ENCODE peak calls at places on chromosomes 16 and 17, in seven cellular contexts. H is esophagus squamous epithelium, D is prostate gland, T is heart left ventricle, R is gastrocnemius medialis, O is tibial nerve, J is testis. U is an unnamed sample.

GRCh38 chr16:2740476-2740875 is 12.0 kb upstream of the SRRM2 start:
- DNase-seq in O (no peak), J (no peak), H (no peak), D (no peak), T (no peak), R (no peak), U (no peak)

GRCh38 chr16:89779917-89780316 is 36.5 kb downstream of the FANCA start:
- DNase-seq in J (no peak), D (no peak), H (no peak), T (no peak), O (no peak), R (no peak), U (no peak)

GRCh38 chr16:58507963-58508670 is 7.2 kb upstream of the SETD6 start:
- DNase-seq in R (peak), O (no peak), T (no peak), J (no peak), H (no peak), D (no peak), U (no peak)

GRCh38 chr17:4573682-4574081 is 10.6 kb upstream of the SMTNL2 start:
- DNase-seq in J (peak), O (no peak), D (no peak), T (peak), H (no peak), R (peak), U (no peak)

GRCh38 chr16:27460663-27461482 is 58.9 kb downstream of the IL21R start:
- DNase-seq in H (no peak), T (no peak), O (no peak), J (no peak), D (no peak), R (peak), U (no peak)

GRCh38 chr16:29820730-29821662 is 734 bp downstream of the MVP start:
- DNase-seq in H (no peak), R (peak), T (no peak), O (no peak), J (peak), D (peak), U (peak)

GRCh38 chr16:69311533-69312388 is 611 bp downstream of the VPS4A start:
- DNase-seq in O (no peak), J (peak), H (no peak), T (no peak), R (no peak), D (no peak), U (peak)

GRCh38 chr16:72085002-72085401 is 8.4 kb downstream of the TXNL4B start:
- DNase-seq in R (no peak), H (no peak), J (peak), T (peak), O (no peak), D (no peak), U (no peak)

GRCh38 chr16:66487580-66488235 is 60.6 kb downstream of the BEAN1 start:
- DNase-seq in T (no peak), J (no peak), O (no peak), R (peak), H (no peak), D (no peak), U (no peak)

GRCh38 chr17:31780436-31780835 is 78.6 kb downstream of the COPRS start:
- DNase-seq in R (no peak), T (no peak), J (no peak), H (no peak), D (no peak), O (no peak), U (no peak)

GRCh38 chr17:41959336-41960095 is 7.1 kb upstream of the CNP start:
- DNase-seq in H (no peak), J (peak), R (no peak), D (no peak), T (no peak), O (no peak), U (no peak)

GRCh38 chr17:1179112-1179634 is 608 bp downstream of the ABR start:
- DNase-seq in D (no peak), O (no peak), R (no peak), T (no peak), J (no peak), H (no peak), U (no peak)

GRCh38 chr17:4220655-4221054 is 43.1 kb downstream of the ANKFY1 start:
- DNase-seq in O (no peak), H (no peak), R (peak), J (peak), T (no peak), D (peak), U (peak)

GRCh38 chr16:8967437-8967821 is 3.7 kb upstream of the USP7 start:
- DNase-seq in H (no peak), R (no peak), D (no peak), T (no peak), O (no peak), J (no peak), U (no peak)
- TF ChIP-seq POLR2A in H (no peak), R (no peak), D (no peak), T (no peak), O (no peak), J (no peak), U (no peak)

GRCh38 chr16:85276741-85277140 is 164.5 kb upstream of the CIBAR2 start:
- DNase-seq in T (no peak), R (no peak), H (no peak), O (no peak), D (no peak), J (no peak), U (no peak)

GRCh38 chr16:85278851-85279250 is 166.6 kb upstream of the CIBAR2 start:
- DNase-seq in O (no peak), H (no peak), J (peak), R (no peak), D (no peak), T (no peak), U (no peak)

GRCh38 chr16:85281181-85281580 is 168.9 kb upstream of the CIBAR2 start:
- DNase-seq in R (no peak), J (no peak), T (no peak), H (no peak), O (no peak), D (no peak), U (no peak)

GRCh38 chr16:85279402-85279801 is 167.1 kb upstream of the CIBAR2 start:
- DNase-seq in T (no peak), R (no peak), D (no peak), J (no peak), H (no peak), O (no peak), U (no peak)

DNA sequence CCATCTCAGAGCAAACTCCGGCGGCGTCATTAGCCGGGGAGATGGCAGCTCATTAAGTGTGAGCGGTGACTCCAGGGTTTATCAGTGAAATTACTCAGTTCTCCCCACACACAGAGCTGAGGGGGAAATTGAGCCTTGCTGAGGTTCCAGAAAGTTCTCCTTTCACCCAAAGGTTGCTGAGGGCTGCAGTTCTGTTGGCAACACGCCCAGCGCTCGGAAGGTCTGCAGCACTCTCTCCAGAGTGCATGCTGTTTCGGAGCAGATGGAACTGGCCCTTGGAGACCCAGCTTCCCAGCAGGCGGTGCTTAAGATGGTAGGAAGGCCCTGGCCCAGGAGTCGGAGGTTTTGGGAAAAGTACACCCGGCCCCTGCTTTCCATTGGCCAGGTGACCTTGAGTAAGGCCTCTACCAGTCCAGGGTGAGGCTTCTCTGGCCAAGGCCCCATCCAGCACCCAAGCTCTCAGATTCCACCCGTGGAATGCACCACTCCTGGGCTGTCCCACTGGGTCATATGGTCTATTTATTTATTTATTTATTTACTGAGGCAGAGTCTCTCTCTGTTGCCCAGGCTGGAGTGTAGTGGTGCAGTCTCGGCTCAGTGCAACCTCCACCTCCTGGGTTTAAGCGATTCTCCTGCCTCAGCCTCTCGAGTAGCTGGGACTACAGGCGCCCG is 167.7 kb upstream of the CIBAR2 start:
- DNase-seq in D (no peak), R (peak), H (no peak), T (peak), O (peak), J (peak), U (peak)
- H3K4me3 ChIP-seq in D (no peak), R (no peak), H (no peak), T (no peak), O (no peak), J (no peak), U (no peak)

DNA sequence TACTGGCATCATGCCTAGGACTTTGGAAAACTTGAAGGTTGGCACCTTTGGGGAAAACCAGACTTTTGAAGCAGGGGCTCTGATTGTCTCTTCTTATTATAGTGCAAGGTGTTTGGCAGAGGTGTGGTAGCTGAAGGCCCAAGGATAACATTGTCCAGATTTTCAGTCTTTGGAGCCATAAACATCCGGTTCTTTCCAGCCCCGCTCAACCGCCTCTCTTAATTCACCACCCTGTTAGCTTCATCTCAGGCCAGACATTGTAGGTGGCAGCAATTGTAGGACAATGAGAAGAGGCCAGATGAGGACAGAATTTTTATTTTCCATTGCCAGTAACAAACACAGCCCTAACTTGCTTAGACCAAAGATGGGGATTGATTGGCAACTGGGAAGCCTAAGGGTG is 649.8 kb downstream of the MAF start:
- DNase-seq in H (no peak), R (no peak), O (no peak), T (no peak), D (no peak), J (no peak), U (no peak)
- H3K27ac ChIP-seq in H (no peak), R (no peak), O (no peak), T (no peak), D (no peak), J (no peak), U (no peak)

DNA sequence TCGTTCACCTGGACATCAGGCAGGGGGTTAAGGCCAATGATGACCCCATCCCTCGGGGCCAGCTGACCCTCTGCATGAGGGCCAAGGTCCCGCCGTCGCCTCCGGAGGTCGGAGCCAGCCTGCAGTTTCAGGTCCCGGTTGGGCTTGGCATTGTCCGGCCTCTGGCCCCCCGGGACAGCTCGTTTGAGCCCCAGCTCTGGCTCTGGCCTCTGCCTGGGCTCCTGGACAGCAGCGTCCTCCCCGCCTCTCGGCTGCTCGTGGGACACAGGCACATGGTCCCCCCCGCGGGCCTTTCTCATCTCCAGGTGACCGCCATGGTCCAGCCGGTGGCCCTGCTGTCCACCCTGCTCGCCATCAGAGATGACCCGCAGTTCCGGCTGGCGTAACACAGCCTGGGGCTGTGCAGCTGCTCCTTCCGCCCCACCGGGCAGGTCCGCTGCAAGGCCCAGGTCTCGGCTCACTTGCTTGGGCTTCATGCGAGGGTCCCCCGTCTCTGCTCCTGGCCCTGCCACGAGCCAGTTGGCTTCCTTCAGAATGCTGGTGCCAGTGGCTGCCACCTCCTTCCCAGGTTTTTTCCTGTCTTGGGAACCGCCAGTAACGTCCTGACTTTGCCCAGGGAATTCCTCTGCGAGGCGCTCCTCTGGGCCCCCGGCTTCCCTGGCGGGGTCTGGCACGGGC is 6.7 kb downstream of the NDUFAF8 start:
- DNase-seq in D (no peak), R (no peak), O (no peak), H (no peak), T (no peak), J (no peak), U (no peak)
- TF ChIP-seq POLR2A in D (no peak), R (no peak), O (no peak), H (no peak), T (no peak), J (no peak), U (no peak)

GRCh38 chr17:62965149-62965648 is 836 bp upstream of the TANC2 start:
- DNase-seq in O (no peak), D (no peak), H (no peak), J (no peak), T (no peak), R (no peak), U (no peak)
- H3K4me3 ChIP-seq in O (peak), D (peak), H (peak), J (peak), T (peak), R (peak), U (peak)

GRCh38 chr17:7745748-7746470 is 28.4 kb downstream of the DNAH2 start:
- DNase-seq in R (no peak), D (no peak), J (no peak), O (no peak), H (no peak), T (no peak), U (no peak)
- H3K27ac ChIP-seq in R (no peak), D (no peak), J (no peak), O (peak), H (no peak), T (no peak), U (no peak)

DNA sequence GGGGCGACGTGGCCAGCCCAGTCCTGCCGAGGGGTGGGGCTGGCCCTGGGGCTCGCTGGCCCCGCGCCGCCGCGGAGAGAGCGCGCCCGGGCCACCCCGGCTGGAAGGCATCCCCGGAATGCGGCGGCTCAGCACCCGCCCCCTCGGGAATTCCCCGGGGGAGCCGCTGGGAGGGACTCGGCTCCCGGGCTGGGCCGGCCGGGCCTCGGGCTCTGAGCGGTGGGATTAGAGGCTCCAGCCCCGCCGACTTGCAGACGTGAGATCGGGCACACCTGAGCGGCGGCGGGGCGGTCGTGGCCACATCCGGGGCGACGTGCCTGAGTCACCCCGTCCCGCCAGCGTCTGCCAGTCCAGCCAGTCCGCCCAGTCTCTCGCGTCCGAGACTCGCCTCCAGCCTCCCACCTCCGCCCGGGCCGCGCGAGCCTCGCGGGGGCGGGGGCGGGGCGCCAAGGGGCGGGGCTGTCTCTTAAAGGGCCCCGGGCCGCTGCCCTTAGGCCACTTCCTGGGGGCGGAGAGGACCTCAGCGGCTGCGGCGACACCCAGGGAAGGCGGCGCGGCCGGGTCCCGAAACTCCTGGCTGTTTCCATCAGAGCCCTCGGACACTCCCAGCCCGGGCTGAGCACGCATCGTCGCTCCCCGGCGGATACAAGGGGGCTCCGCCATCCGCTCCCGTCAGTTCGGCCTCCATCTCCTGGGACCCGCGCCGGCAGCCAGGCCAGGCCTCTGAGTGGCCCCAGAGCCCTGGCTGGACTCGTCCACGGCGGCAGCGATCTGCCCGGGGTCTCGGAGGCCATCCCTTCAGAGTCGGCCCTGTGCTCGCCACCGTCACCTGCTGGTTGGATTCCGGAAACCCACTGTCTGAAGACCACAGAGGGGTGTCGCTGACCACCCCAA is at the start of gene KCTD11:
- DNase-seq in H (no peak), R (peak), T (peak), J (peak), O (peak), D (peak), U (peak)
- TF ChIP-seq POLR2A in H (no peak), R (peak), T (peak), J (no peak), O (peak), D (peak), U (peak)

U was measured in transverse colon.